ENCODE peak calls at places on chromosomes 2 and 18, in ten cellular contexts. Q is NB4; K is kidney epithelial cell; Y is fibroblast of lung; D is GM23338; O is dorsolateral prefrontal cortex; N is CD4-positive, alpha-beta T cell; V is coronary artery; X is HL-60; C is astrocyte of the spinal cord. W is an unnamed sample.

GRCh38 chr2:18479901-18480369 is 80.5 kb downstream of the RDH14 start:
- DNase-seq in Q (no peak), V (no peak), X (no peak), N (no peak), C (no peak), Y (no peak), K (no peak), D (no peak), O (no peak), W (no peak)

GRCh38 chr18:46054956-46055831 is 16.9 kb downstream of the PSTPIP2 start:
- DNase-seq in Q (no peak), V (no peak), X (no peak), N (no peak), O (no peak), D (no peak), K (no peak), Y (no peak), C (no peak), W (no peak)

GRCh38 chr2:128396946-128397345 is 78.3 kb upstream of the HS6ST1 start:
- DNase-seq in D (no peak), O (no peak), V (no peak), Q (no peak), N (no peak), C (no peak), K (no peak), X (no peak), Y (no peak), W (no peak)

GRCh38 chr2:67656875-67657274 is 259.7 kb downstream of the ETAA1 start:
- DNase-seq in K (no peak), Q (no peak), D (no peak), C (peak; percentile 53), V (no peak), X (no peak), N (no peak), Y (peak; percentile 41), O (no peak), W (no peak)

GRCh38 chr18:70022636-70023035 is 75.0 kb upstream of the CD226 start:
- DNase-seq in V (no peak), K (no peak), Q (no peak), N (no peak), D (no peak), O (no peak), X (no peak), Y (no peak), C (no peak), W (no peak)

GRCh38 chr2:55224761-55225261 is 7.3 kb downstream of the CLHC1 start:
- DNase-seq in N (no peak), D (peak; percentile 30), Q (no peak), X (no peak), K (no peak), Y (no peak), O (no peak), V (no peak), C (no peak), W (no peak)

GRCh38 chr2:169081551-169081950 is 12.2 kb downstream of the DHRS9 start:
- DNase-seq in O (no peak), D (no peak), Y (no peak), Q (no peak), X (no peak), C (no peak), N (no peak), K (no peak), V (no peak), W (no peak)

GRCh38 chr2:236090027-236090382 is 78.2 kb downstream of the GBX2 start:
- DNase-seq in Q (no peak), N (no peak), K (no peak), V (no peak), O (no peak), X (no peak), Y (no peak), D (no peak), C (no peak), W (no peak)

GRCh38 chr18:64803471-64803870 is 654.6 kb upstream of the LINC00305 start:
- DNase-seq in N (no peak), C (no peak), Y (no peak), Q (no peak), D (no peak), O (no peak), K (no peak), X (no peak), V (no peak), W (no peak)

GRCh38 chr2:234828382-234829073 is 123.3 kb upstream of the SH3BP4 start:
- DNase-seq in X (no peak), C (no peak), O (no peak), Y (no peak), Q (no peak), D (no peak), K (no peak), V (no peak), N (no peak), W (no peak)

GRCh38 chr2:199862779-199863178 is 11.8 kb upstream of the FTCDNL1 start:
- DNase-seq in Q (no peak), C (no peak), X (no peak), O (no peak), K (no peak), V (no peak), Y (no peak), D (no peak), N (no peak), W (no peak)

DNA sequence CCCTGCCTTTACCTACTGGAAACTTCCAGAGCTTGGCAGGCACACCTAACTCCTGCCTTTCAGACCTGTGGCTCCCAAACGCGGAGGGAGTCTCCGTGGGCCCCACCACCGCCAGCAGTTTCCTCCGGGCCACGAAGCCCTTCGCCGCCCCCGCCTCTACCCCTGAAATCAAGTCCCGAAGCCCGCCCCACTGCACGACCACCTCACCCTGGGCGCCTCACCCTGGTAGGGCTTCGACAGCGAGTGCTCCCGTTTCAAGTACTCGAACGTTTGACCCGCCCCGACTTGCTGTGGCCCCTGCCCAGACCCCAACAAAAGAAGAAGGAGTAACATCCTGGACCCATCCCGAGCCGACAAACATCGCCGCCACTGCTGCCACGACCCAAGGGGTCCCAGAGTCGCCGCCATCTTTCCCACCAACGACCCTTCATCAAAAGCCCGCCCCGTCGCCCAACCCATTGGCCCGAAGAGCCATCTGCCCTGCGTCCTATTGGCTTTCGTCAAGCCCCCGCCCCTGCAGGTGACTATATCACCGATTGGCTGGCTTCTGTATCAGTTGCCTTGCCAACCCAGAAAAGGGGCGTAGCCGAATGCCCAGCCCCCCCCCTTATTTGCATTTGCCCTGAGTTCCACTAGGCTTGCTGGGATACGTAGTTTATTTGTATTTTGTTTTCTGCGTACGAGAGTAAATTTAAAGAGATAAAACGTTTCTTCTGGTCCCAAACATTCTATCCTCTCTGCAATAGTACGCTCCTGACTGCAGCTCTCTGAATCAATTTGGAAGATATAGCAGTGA is at the start of gene LMAN2L:
- DNase-seq in Y (peak; percentile 97), C (peak; percentile 98), K (peak; percentile 91), D (peak; percentile 99), N (peak; percentile 97), O (peak; percentile 99), X (peak; percentile 99), Q (peak; percentile 98), V (peak; percentile 99), W (peak; percentile 56)
- TF ChIP-seq CTCF in Y (peak; percentile 11), C (no peak), K (no peak), D (no peak), N (no peak), O (peak; percentile 17), X (no peak), Q (peak; percentile 1), V (no peak), W (no peak)

GRCh38 chr2:25276569-25277465 is 64.9 kb downstream of the DNMT3A start:
- DNase-seq in K (no peak), Q (no peak), O (peak; percentile 41), V (no peak), X (peak; percentile 23), N (peak; percentile 78), D (peak; percentile 85), Y (no peak), C (no peak), W (no peak)
- TF ChIP-seq CTCF in K (peak; percentile 68), Q (no peak), O (peak; percentile 73), V (peak; percentile 91), X (no peak), N (peak; percentile 86), D (peak; percentile 83), Y (peak; percentile 50), C (peak; percentile 66), W (no peak)

DNA sequence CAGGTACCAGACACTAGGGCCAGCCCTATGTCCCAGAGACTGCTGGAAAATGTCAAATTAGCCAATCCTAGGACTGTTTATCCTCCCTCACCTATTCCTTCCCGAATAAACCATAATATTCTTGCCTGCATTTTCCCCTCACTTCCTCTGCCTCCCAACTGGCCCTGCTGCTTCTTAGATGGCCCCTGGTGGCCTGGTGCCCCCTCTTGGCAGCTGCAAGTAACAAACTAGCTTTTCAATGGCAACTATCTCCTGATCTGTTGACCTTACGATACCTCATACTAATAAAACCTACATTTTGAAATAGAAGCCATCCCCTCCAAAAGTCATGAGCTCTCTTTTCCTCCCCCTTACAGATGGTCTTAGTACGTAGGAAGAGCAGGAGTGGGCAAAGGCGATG is 132.0 kb downstream of the ALPK2 start:
- DNase-seq in N (no peak), Y (no peak), X (no peak), D (peak; percentile 77), K (no peak), C (no peak), V (no peak), O (no peak), Q (no peak), W (no peak)
- TF ChIP-seq CTCF in N (no peak), Y (no peak), X (no peak), D (peak; percentile 88), K (peak; percentile 34), C (peak; percentile 33), V (no peak), O (no peak), Q (peak; percentile 33), W (peak; percentile 14)

GRCh38 chr2:219737270-219737691 is 109.9 kb downstream of the SLC4A3 start:
- DNase-seq in Q (peak; percentile 16), C (peak; percentile 23), V (no peak), X (peak; percentile 4), Y (peak; percentile 41), D (peak; percentile 24), O (peak; percentile 16), K (no peak), N (no peak), W (no peak)
- TF ChIP-seq CTCF in Q (no peak), C (peak; percentile 66), V (no peak), X (no peak), Y (peak; percentile 54), D (peak; percentile 77), O (peak; percentile 45), K (peak; percentile 43), N (no peak), W (peak; percentile 43)

DNA sequence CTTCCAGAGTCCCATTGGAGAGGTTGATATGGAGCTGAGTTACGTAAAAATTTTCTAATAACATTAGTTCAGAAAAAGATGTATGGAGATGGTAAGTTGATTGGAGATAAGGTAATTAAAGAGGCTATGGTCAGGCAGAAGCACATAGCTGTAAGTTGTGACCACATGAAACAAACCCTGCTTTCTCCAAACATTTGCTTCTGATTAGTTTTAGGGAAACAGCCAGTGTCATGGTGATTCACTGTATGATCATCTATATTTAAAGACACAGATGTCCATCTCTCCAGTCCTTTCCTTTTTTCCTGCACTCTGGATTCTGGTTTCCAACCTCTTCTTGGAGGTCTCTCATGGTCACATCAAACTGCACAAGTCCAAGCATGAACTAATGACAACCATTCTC is 1550.8 kb upstream of the PIK3C3 start:
- DNase-seq in D (no peak), O (no peak), X (no peak), V (no peak), N (no peak), C (peak; percentile 18), Q (no peak), K (no peak), Y (peak; percentile 23), W (no peak)
- TF ChIP-seq CTCF in D (no peak), O (no peak), X (no peak), V (no peak), N (no peak), C (no peak), Q (no peak), K (no peak), Y (no peak), W (no peak)

W was measured in D721Med.